ENCODE peak calls at places on chromosomes 6 and 20, in ten cellular contexts. U, N, F, D, X, Z, V, H, P and B are unnamed samples.

GRCh38 chr20:14829897-14830296 is 492.5 kb upstream of the FLRT3 start:
- DNase-seq in U (no peak), N (no peak), F (no peak), D (no peak), X (no peak), Z (no peak), V (no peak), H (no peak), P (no peak), B (no peak)

GRCh38 chr6:163309491-163310026 is 105.0 kb upstream of the QKI start:
- DNase-seq in U (peak), N (no peak), F (no peak), D (no peak), X (no peak), Z (no peak), V (no peak), H (peak), P (no peak), B (peak)

GRCh38 chr6:53523511-53524454 is 21.1 kb downstream of the GCLC start:
- DNase-seq in U (no peak), N (no peak), F (no peak), D (no peak), X (no peak), Z (no peak), V (no peak), H (no peak), P (no peak), B (no peak)

GRCh38 chr6:11246722-11247121 is 14.3 kb upstream of the NEDD9 start:
- DNase-seq in U (no peak), N (no peak), F (no peak), D (no peak), X (no peak), Z (no peak), V (no peak), H (no peak), P (no peak), B (no peak)

GRCh38 chr20:2984956-2985661 is 58.3 kb upstream of the GNRH2 start:
- DNase-seq in U (no peak), N (no peak), F (no peak), D (no peak), X (peak), Z (no peak), V (no peak), H (peak), P (no peak), B (peak)

GRCh38 chr6:13267142-13267621 is 61.2 kb downstream of the TBC1D7 start:
- DNase-seq in U (peak), N (no peak), F (no peak), D (no peak), X (peak), Z (no peak), V (no peak), H (peak), P (no peak), B (peak)

GRCh38 chr6:158043008-158043407 is 61.3 kb downstream of the SYNJ2 start:
- DNase-seq in U (no peak), N (no peak), F (no peak), D (no peak), X (no peak), Z (no peak), V (peak), H (no peak), P (no peak), B (no peak)

GRCh38 chr6:107115695-107116327 is 496 bp upstream of the BEND3 start:
- DNase-seq in U (peak), N (peak), F (peak), D (no peak), X (peak), Z (peak), V (no peak), H (peak), P (peak), B (peak)

GRCh38 chr6:3722785-3723184 is 28.7 kb downstream of the PXDC1 start:
- DNase-seq in U (no peak), N (no peak), F (no peak), D (no peak), X (peak), Z (no peak), V (no peak), H (no peak), P (no peak), B (no peak)

GRCh38 chr6:37020426-37021211 is 15.2 kb downstream of the FGD2 start:
- DNase-seq in U (no peak), N (peak), F (no peak), D (no peak), X (no peak), Z (no peak), V (no peak), H (no peak), P (no peak), B (peak)

GRCh38 chr6:33160728-33161323 is 31.4 kb downstream of the COL11A2 start:
- DNase-seq in U (no peak), N (peak), F (no peak), D (no peak), X (peak), Z (peak), V (peak), H (peak), P (peak), B (peak)

GRCh38 chr20:62420846-62421715 is 6.3 kb downstream of the RBBP8NL start:
- DNase-seq in U (no peak), N (no peak), F (no peak), D (no peak), X (no peak), Z (no peak), V (no peak), H (no peak), P (no peak), B (no peak)

GRCh38 chr6:68689910-68690309 is 54.8 kb downstream of the ADGRB3 start:
- DNase-seq in U (no peak), N (no peak), F (no peak), D (no peak), X (no peak), Z (no peak), V (no peak), H (no peak), P (no peak), B (no peak)

GRCh38 chr20:11850901-11851300 is 66.8 kb upstream of the BTBD3 start:
- DNase-seq in U (no peak), N (no peak), F (no peak), D (no peak), X (peak), Z (no peak), V (no peak), H (peak), P (no peak), B (peak)

GRCh38 chr20:2798814-2799213 is 1.6 kb downstream of the CPXM1 start:
- DNase-seq in U (no peak), N (no peak), F (no peak), D (no peak), X (peak), Z (no peak), V (no peak), H (peak), P (no peak), B (no peak)

GRCh38 chr6:74161380-74161779 is 465.4 kb downstream of the CD109 start:
- DNase-seq in U (no peak), N (no peak), F (no peak), D (no peak), X (no peak), Z (no peak), V (no peak), H (no peak), P (no peak), B (no peak)

GRCh38 chr6:95243091-95243490 is 334.2 kb upstream of the MANEA start:
- DNase-seq in U (no peak), N (no peak), F (no peak), D (no peak), X (no peak), Z (no peak), V (no peak), H (peak), P (no peak), B (peak)

DNA sequence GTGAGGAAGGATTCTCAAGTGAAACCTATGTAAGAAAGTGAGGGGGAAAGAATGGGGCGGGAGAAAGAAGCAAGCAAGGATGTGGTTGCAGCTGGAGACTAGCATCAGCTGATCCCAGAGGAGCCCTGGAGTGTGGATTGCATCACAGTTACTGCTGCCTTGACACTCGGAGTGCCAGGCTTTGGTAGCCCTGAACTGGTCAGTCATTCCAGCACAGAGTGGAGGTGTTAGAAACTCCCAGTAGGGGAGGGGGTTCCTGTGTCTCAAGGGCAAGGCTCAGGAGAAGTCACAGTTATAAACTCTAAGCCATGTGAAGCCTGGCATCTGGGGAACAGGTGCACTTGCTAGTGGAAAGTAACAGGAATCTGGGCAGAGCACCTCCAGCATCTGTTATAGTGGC is 23.5 kb downstream of the SNAP25 start:
- DNase-seq in U (no peak), N (peak), F (no peak), D (no peak), X (peak), Z (no peak), V (no peak), H (peak), P (no peak), B (no peak)
- TF ChIP-seq CTCF in U (no peak), N (no peak), F (no peak), D (no peak), X (no peak), Z (no peak), V (no peak), H (no peak), P (no peak), B (no peak)

DNA sequence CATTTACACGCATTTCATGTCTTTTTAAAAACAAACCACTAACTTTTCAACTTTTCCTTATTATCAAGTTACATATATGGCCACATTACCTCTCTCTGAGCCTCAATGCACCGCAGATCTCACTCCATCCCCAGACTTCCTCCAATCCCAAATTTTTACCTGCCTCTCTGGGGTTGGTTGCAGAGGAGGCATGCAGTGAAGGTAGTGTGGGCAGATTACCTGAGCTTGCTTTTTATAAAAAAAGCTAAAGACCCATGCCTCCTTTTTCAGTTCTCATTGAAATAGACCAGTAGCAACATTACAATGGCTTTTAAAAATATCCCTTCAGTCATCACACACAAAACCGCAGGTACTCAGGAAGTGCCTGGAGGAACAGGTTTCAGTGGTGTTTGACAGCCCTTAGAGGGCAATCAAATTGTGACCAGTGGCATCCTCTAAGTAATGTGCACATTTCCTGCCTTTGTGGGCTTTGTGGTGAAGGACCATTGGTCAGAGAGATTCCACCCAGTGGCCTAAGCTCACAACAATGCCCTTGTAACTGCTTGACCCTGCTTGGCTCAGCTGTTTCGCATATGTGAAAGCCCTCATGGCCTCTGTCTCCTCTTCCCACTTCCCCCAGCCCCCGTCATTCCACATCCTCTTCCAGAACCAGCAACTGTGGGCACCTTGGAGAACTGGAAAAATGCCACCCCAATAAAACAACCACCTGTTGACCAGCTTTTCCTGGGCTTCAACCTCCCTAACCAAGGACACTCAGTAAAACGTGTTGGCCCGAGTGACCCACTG is 30.2 kb upstream of the IL17A start:
- DNase-seq in U (peak), N (no peak), F (no peak), D (no peak), X (no peak), Z (no peak), V (no peak), H (no peak), P (no peak), B (peak)
- H3K4me3 ChIP-seq in U (no peak), N (no peak), F (no peak), D (no peak), X (no peak), Z (no peak), V (no peak), H (no peak), P (no peak), B (no peak)

GRCh38 chr20:34022843-34023234 is 29.1 kb downstream of the RALY start:
- DNase-seq in U (no peak), N (no peak), F (no peak), D (no peak), X (no peak), Z (no peak), V (no peak), H (no peak), P (peak), B (no peak)

GRCh38 chr20:34018166-34018565 is 24.5 kb downstream of the RALY start:
- DNase-seq in U (no peak), N (no peak), F (no peak), D (no peak), X (no peak), Z (no peak), V (no peak), H (no peak), P (peak), B (no peak)

GRCh38 chr20:34024733-34025351 is 31.1 kb downstream of the RALY start:
- DNase-seq in U (no peak), N (no peak), F (no peak), D (no peak), X (no peak), Z (no peak), V (no peak), H (no peak), P (peak), B (no peak)

GRCh38 chr20:34023937-34024732 is 30.4 kb downstream of the RALY start:
- DNase-seq in U (no peak), N (no peak), F (no peak), D (no peak), X (no peak), Z (no peak), V (no peak), H (no peak), P (no peak), B (no peak)

GRCh38 chr20:34022154-34022842 is 28.6 kb downstream of the RALY start:
- DNase-seq in U (no peak), N (no peak), F (no peak), D (no peak), X (peak), Z (no peak), V (no peak), H (peak), P (peak), B (peak)
- TF ChIP-seq CTCF in U (peak), N (no peak), F (no peak), D (no peak), X (peak), Z (no peak), V (peak), H (peak), P (no peak), B (peak)

GRCh38 chr20:57716893-57717292 is 7.1 kb upstream of the PMEPA1 start:
- DNase-seq in U (no peak), N (no peak), F (peak), D (no peak), X (no peak), Z (no peak), V (no peak), H (no peak), P (no peak), B (no peak)

GRCh38 chr20:57716202-57716601 is 6.4 kb upstream of the PMEPA1 start:
- DNase-seq in U (no peak), N (no peak), F (no peak), D (no peak), X (peak), Z (no peak), V (no peak), H (peak), P (no peak), B (peak)

GRCh38 chr20:57719951-57720350 is 10.1 kb upstream of the PMEPA1 start:
- DNase-seq in U (no peak), N (no peak), F (no peak), D (no peak), X (no peak), Z (no peak), V (no peak), H (no peak), P (no peak), B (no peak)

GRCh38 chr20:57717797-57718196 is 8.0 kb upstream of the PMEPA1 start:
- DNase-seq in U (peak), N (no peak), F (no peak), D (no peak), X (peak), Z (no peak), V (no peak), H (peak), P (no peak), B (peak)

DNA sequence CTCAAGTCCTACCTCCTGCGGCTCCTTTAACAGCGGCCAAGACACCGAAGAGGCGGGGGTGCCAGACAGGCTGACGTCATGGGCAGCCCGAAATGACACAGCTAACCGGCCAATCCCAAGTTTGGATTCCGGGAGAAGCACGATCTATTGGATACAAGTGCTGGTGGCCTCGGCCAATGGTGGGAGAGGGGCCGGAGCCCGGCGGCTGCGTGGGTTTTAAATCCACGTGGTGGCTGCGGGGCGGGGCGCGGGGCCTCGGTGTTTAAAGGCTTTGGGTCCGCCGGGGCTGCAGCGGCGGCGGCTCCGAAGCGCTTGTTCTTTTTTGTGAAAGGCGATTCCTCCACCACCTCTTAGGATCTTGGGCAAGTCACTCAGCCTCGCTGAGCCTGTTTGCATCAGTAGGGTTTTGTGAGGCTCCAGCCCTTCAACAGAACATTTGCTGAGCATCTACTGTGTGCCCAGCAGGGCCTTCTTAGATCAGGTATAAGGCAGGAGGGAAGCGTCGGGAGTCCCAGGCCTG is 8.7 kb upstream of the PMEPA1 start:
- DNase-seq in U (peak), N (peak), F (peak), D (peak), X (peak), Z (peak), V (peak), H (peak), P (peak), B (peak)
- H3K4me3 ChIP-seq in U (peak), N (no peak), F (no peak), D (peak), X (peak), Z (peak), V (peak), H (peak), P (no peak), B (peak)

GRCh38 chr20:56630506-56631317 is 1.6 kb downstream of the TFAP2C start:
- DNase-seq in U (no peak), N (no peak), F (no peak), D (no peak), X (peak), Z (no peak), V (no peak), H (peak), P (peak), B (peak)
- TF ChIP-seq CTCF in U (peak), N (no peak), F (no peak), D (no peak), X (no peak), Z (no peak), V (no peak), H (no peak), P (no peak), B (no peak)